ENCODE peak calls at places on chromosomes 6 and 20, in ten cellular contexts. One of them, this sample, is unnamed.

GRCh38 chr6:37243131-37243815 is 14.3 kb upstream of the TBC1D22B start:
- DNase-seq in mucosa of descending colon: no peak
- DNase-seq in activated naive CD4-positive, alpha-beta T cell treated with anti-CD3 and anti-CD28 coated beads, Interleukin-2, amount 10 ng/mL, durations not matched to agents 7 days and 5 days: no peak
- DNase-seq in AG20443: no peak
- DNase-seq in colonic mucosa: no peak
- DNase-seq in uterus: no peak
- DNase-seq in anterior cingulate cortex: no peak
- DNase-seq in Right ventricle myocardium superior: no peak
- DNase-seq in NCI-H774: no peak
- DNase-seq in left ventricle myocardium superior: no peak
- DNase-seq in this sample: no peak

GRCh38 chr6:112560651-112561050 is 213.5 kb downstream of the RFPL4B start:
- DNase-seq in mucosa of descending colon: no peak
- DNase-seq in activated naive CD4-positive, alpha-beta T cell treated with anti-CD3 and anti-CD28 coated beads, Interleukin-2, amount 10 ng/mL, durations not matched to agents 7 days and 5 days: no peak
- DNase-seq in AG20443: no peak
- DNase-seq in colonic mucosa: no peak
- DNase-seq in uterus: no peak
- DNase-seq in anterior cingulate cortex: no peak
- DNase-seq in Right ventricle myocardium superior: no peak
- DNase-seq in NCI-H774: no peak
- DNase-seq in left ventricle myocardium superior: no peak
- DNase-seq in this sample: no peak

GRCh38 chr6:101830501-101831031 is 437.1 kb downstream of the GRIK2 start:
- DNase-seq in mucosa of descending colon: no peak
- DNase-seq in activated naive CD4-positive, alpha-beta T cell treated with anti-CD3 and anti-CD28 coated beads, Interleukin-2, amount 10 ng/mL, durations not matched to agents 7 days and 5 days: no peak
- DNase-seq in AG20443: peak
- DNase-seq in colonic mucosa: no peak
- DNase-seq in uterus: no peak
- DNase-seq in anterior cingulate cortex: no peak
- DNase-seq in Right ventricle myocardium superior: no peak
- DNase-seq in NCI-H774: no peak
- DNase-seq in left ventricle myocardium superior: no peak
- DNase-seq in this sample: no peak

GRCh38 chr6:30836431-30836866 is 47.9 kb upstream of the DDR1 start:
- DNase-seq in mucosa of descending colon: no peak
- DNase-seq in activated naive CD4-positive, alpha-beta T cell treated with anti-CD3 and anti-CD28 coated beads, Interleukin-2, amount 10 ng/mL, durations not matched to agents 7 days and 5 days: no peak
- DNase-seq in AG20443: peak
- DNase-seq in colonic mucosa: no peak
- DNase-seq in uterus: no peak
- DNase-seq in anterior cingulate cortex: no peak
- DNase-seq in Right ventricle myocardium superior: no peak
- DNase-seq in NCI-H774: no peak
- DNase-seq in left ventricle myocardium superior: no peak
- DNase-seq in this sample: no peak

GRCh38 chr6:42086665-42087050 is 36.3 kb downstream of the TAF8 start:
- DNase-seq in mucosa of descending colon: no peak
- DNase-seq in activated naive CD4-positive, alpha-beta T cell treated with anti-CD3 and anti-CD28 coated beads, Interleukin-2, amount 10 ng/mL, durations not matched to agents 7 days and 5 days: no peak
- DNase-seq in AG20443: no peak
- DNase-seq in colonic mucosa: no peak
- DNase-seq in uterus: no peak
- DNase-seq in anterior cingulate cortex: no peak
- DNase-seq in Right ventricle myocardium superior: no peak
- DNase-seq in NCI-H774: no peak
- DNase-seq in left ventricle myocardium superior: no peak
- DNase-seq in this sample: no peak

GRCh38 chr6:2854394-2854982 is 12.8 kb upstream of the SERPINB1 start:
- DNase-seq in mucosa of descending colon: peak
- DNase-seq in activated naive CD4-positive, alpha-beta T cell treated with anti-CD3 and anti-CD28 coated beads, Interleukin-2, amount 10 ng/mL, durations not matched to agents 7 days and 5 days: no peak
- DNase-seq in AG20443: no peak
- DNase-seq in colonic mucosa: no peak
- DNase-seq in uterus: no peak
- DNase-seq in anterior cingulate cortex: no peak
- DNase-seq in Right ventricle myocardium superior: no peak
- DNase-seq in NCI-H774: no peak
- DNase-seq in left ventricle myocardium superior: no peak
- DNase-seq in this sample: no peak

GRCh38 chr20:32528291-32528891 is 56.7 kb downstream of the NOL4L start:
- DNase-seq in mucosa of descending colon: no peak
- DNase-seq in activated naive CD4-positive, alpha-beta T cell treated with anti-CD3 and anti-CD28 coated beads, Interleukin-2, amount 10 ng/mL, durations not matched to agents 7 days and 5 days: peak
- DNase-seq in AG20443: no peak
- DNase-seq in colonic mucosa: no peak
- DNase-seq in uterus: no peak
- DNase-seq in anterior cingulate cortex: peak
- DNase-seq in Right ventricle myocardium superior: peak
- DNase-seq in NCI-H774: no peak
- DNase-seq in left ventricle myocardium superior: peak
- DNase-seq in this sample: peak

GRCh38 chr20:46220808-46221207 is 87.5 kb downstream of the CDH22 start:
- DNase-seq in mucosa of descending colon: no peak
- DNase-seq in activated naive CD4-positive, alpha-beta T cell treated with anti-CD3 and anti-CD28 coated beads, Interleukin-2, amount 10 ng/mL, durations not matched to agents 7 days and 5 days: no peak
- DNase-seq in AG20443: no peak
- DNase-seq in colonic mucosa: no peak
- DNase-seq in uterus: no peak
- DNase-seq in anterior cingulate cortex: peak
- DNase-seq in Right ventricle myocardium superior: no peak
- DNase-seq in NCI-H774: peak
- DNase-seq in left ventricle myocardium superior: no peak
- DNase-seq in this sample: peak